ENCODE peak calls at places on chromosome 19, in four cellular contexts. T, E, U and P are unnamed samples.

GRCh38 chr19:42254850-42255765 is at the start of gene ERF:
- DNase-seq in E (peak; percentile 91), T (peak; percentile 74), U (peak; percentile 45), P (peak; percentile 93)

GRCh38 chr19:19528721-19529490 is at the start of gene YJEFN3:
- DNase-seq in T (no peak), E (no peak), U (no peak), P (no peak)

GRCh38 chr19:5806133-5806489 is 1.2 kb downstream of the NRTN start:
- DNase-seq in T (no peak), U (no peak), E (no peak), P (no peak)

GRCh38 chr19:1465191-1466016 is 13.6 kb downstream of the C19orf25 start:
- DNase-seq in T (no peak), E (no peak), U (no peak), P (no peak)

GRCh38 chr19:17488593-17489391 is 18.5 kb downstream of the SLC27A1 start:
- DNase-seq in E (peak; percentile 95), T (peak; percentile 88), U (no peak), P (peak; percentile 92)

GRCh38 chr19:2171349-2172145 is 7.8 kb downstream of the DOT1L start:
- DNase-seq in U (peak; percentile 90), T (peak; percentile 76), E (peak; percentile 48), P (no peak)

GRCh38 chr19:49422407-49423277 is 599 bp downstream of the PTH2 start:
- DNase-seq in E (peak; percentile 91), U (no peak), T (no peak), P (peak; percentile 73)

GRCh38 chr19:2266183-2266993 is 10.2 kb upstream of the JSRP1 start:
- DNase-seq in E (peak; percentile 51), T (peak; percentile 58), U (peak; percentile 54), P (no peak)

GRCh38 chr19:29800086-29800825 is 11.5 kb upstream of the CCNE1 start:
- DNase-seq in T (no peak), E (no peak), U (no peak), P (no peak)

GRCh38 chr19:13784731-13785452 is 10.4 kb upstream of the ZSWIM4 start:
- DNase-seq in U (no peak), E (peak; percentile 43), T (peak; percentile 44), P (peak; percentile 72)

GRCh38 chr19:47097396-47098217 is 16.0 kb downstream of the ZC3H4 start:
- DNase-seq in U (no peak), T (no peak), E (no peak), P (no peak)

GRCh38 chr19:14405758-14406644 is 13.1 kb downstream of the DDX39A start:
- DNase-seq in U (peak; percentile 48), E (peak; percentile 100), T (peak; percentile 81), P (peak; percentile 99)

GRCh38 chr19:54245936-54246335 is 3.3 kb upstream of the LILRA6 start:
- DNase-seq in T (no peak), U (no peak), E (no peak), P (no peak)

GRCh38 chr19:1851581-1852293 is 3.5 kb upstream of the REXO1 start:
- DNase-seq in E (no peak), T (no peak), U (no peak), P (no peak)

GRCh38 chr19:9128171-9128570 is 1.4 kb upstream of the OR7G3 start:
- DNase-seq in E (no peak), U (no peak), T (no peak), P (no peak)

DNA sequence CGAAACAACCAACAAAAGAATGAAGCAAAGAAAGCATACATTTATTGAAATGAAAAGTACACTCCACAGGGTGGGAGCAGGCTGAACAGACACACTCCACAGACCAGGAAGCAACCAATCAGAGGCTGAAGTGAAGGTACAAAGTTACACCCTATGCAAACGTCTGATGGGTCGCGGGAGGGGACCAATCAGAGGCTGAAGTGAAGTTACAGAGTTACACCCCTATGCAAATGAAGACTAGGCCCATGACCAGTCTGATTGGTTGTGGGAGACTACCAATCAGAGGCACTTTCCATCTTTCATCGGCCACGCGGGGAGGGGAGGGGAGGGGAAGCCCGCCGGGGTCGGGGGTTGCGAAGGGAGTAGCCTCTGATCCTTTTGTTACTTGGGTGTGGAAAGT is 12.4 kb upstream of the FBL start:
- DNase-seq in T (peak; percentile 35), E (no peak), U (no peak), P (no peak)
- TF ChIP-seq SP1 in T (no peak), E (no peak), U (no peak), P (no peak)

GRCh38 chr19:16382775-16383543 is 58.3 kb downstream of the KLF2 start:
- DNase-seq in T (peak; percentile 36), E (peak; percentile 75), U (no peak), P (peak; percentile 80)

GRCh38 chr19:16380314-16380695 is 55.7 kb downstream of the KLF2 start:
- DNase-seq in E (no peak), T (no peak), U (no peak), P (no peak)

GRCh38 chr19:16380943-16381755 is 56.5 kb downstream of the KLF2 start:
- DNase-seq in E (no peak), T (no peak), U (no peak), P (no peak)

GRCh38 chr19:16383584-16384161 is 59.0 kb downstream of the KLF2 start:
- DNase-seq in T (no peak), E (no peak), U (no peak), P (no peak)

GRCh38 chr19:16381756-16382401 is 57.3 kb downstream of the KLF2 start:
- DNase-seq in T (no peak), U (no peak), E (no peak), P (no peak)
- TF ChIP-seq FOXM1 in T (no peak), U (no peak), E (no peak), P (no peak)

GRCh38 chr19:38953677-38954076 is 21.9 kb downstream of the FBXO17 start:
- DNase-seq in E (no peak), U (no peak), T (no peak), P (no peak)

GRCh38 chr19:38946229-38947010 is 15.7 kb downstream of the MRPS12 start:
- DNase-seq in T (no peak), E (no peak), U (no peak), P (no peak)

GRCh38 chr19:38952395-38953165 is 21.8 kb downstream of the MRPS12 start:
- DNase-seq in T (peak; percentile 51), E (no peak), U (no peak), P (no peak)

GRCh38 chr19:38951187-38951586 is 20.4 kb downstream of the MRPS12 start:
- DNase-seq in E (no peak), T (no peak), U (no peak), P (no peak)

GRCh38 chr19:38949580-38950367 is 19.0 kb downstream of the MRPS12 start:
- DNase-seq in U (no peak), T (no peak), E (no peak), P (no peak)
- TF ChIP-seq SP1 in U (no peak), T (no peak), E (no peak), P (no peak)

GRCh38 chr19:48373567-48373966 is 9.4 kb downstream of the SYNGR4 start:
- DNase-seq in E (no peak), U (no peak), T (no peak), P (no peak)

GRCh38 chr19:48370955-48371354 is 6.8 kb downstream of the SYNGR4 start:
- DNase-seq in E (no peak), T (no peak), U (no peak), P (no peak)

GRCh38 chr19:48371367-48371766 is 7.2 kb downstream of the SYNGR4 start:
- DNase-seq in T (no peak), E (no peak), U (no peak), P (no peak)

GRCh38 chr19:48368942-48369341 is 4.8 kb downstream of the SYNGR4 start:
- DNase-seq in U (no peak), E (no peak), T (no peak), P (no peak)

DNA sequence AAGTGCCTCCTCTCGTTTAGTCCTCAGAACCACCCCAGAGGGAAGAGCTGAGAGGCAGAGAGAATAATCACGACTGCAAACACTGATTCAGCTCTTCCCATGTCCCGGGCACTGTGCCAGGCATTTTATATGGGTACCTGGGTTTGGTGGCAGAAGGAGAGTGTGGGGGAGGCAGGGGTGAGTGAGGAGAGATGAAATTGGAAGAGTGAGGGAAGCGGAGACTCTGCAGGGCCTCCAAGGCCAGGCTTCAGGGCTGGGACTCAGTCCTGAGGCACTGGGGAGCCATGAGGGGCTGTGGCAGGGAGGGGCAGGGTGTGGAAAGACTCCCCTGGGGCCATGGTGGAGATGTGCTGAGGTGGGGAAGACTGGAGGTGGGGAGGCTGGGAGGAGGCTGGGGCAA is 8.7 kb downstream of the SYNGR4 start:
- DNase-seq in T (no peak), U (no peak), E (no peak), P (no peak)
- TF ChIP-seq FOXM1 in T (no peak), U (no peak), E (no peak), P (no peak)

DNA sequence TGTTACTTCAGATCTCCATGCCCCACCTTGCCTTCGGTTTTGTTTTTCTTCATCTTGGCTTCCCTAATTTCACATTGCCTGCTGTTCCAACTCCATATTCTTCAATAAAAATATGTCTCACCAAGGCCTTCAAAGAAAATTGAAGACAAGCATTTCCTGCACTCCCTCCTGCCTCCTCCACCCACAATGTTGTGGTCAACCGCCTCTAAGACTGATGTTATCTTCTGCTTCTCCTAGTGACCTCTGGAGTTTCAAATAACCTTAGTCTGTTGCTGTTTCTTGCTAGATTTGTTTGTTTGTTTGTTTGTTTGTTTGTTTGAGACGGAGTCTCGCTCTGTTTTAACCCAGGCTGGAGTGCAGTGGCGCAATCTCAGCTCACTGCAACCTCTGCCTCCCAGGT is 14.6 kb downstream of the PLD3 start:
- DNase-seq in T (no peak), U (no peak), E (peak; percentile 28), P (no peak)
- TF ChIP-seq SP1 in T (no peak), U (no peak), E (no peak), P (no peak)

DNA sequence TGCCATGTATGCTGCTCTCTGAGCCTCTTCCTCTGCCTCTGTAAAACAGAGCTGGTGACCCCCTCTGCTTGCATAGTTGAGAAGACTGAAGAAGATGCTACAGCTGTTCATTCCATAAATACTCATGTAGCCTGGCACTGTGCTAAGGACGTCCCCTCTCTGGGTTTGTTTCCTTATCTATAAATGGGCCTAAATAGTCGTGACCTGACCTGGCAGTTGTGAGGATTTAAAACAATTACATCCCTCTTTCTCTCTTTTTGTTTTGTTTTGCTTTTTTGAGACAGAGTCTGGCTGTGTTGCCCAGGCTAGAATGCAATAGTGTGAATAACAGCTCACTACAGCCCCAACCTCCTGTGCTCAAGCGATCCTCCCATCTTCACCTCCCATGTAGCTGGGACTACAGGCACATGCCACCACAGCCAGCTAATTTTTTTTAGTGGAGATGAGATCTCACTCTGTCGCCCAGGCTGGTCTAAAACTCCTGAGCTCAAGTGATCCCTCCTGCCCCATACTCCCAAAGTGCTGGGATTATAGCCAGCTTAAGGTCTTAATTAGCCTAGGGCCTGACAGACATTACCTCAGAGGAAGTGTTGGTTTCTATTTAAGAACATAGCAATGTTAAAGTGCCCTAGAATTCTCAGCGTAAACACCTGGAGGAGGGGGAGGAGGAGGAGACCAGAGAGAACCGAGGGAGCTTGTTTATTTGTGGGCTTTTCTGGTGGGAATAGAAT is 4.6 kb downstream of the WDR62 start:
- DNase-seq in T (no peak), E (no peak), U (no peak), P (no peak)
- TF ChIP-seq FOXM1 in T (no peak), E (no peak), U (no peak), P (no peak)